ENCODE peak calls at places on chromosomes 2 and 18, in five cellular contexts. One of them, this sample, is unnamed. For H3K4me1, the result is how much of the 10 kb centered on the place peaks cover.

GRCh38 chr2:105864262-105864661 is 119.5 kb downstream of the NCK2 start:
- DNase-seq in HCT116: no peak
- DNase-seq in GM12878: no peak
- DNase-seq in stomach: no peak
- DNase-seq in esophagus muscularis mucosa: no peak
- DNase-seq in this sample: no peak

GRCh38 chr2:25981596-25982272 is 563 bp downstream of the KIF3C start:
- DNase-seq in HCT116: no peak
- DNase-seq in GM12878: no peak
- DNase-seq in stomach: no peak
- DNase-seq in esophagus muscularis mucosa: no peak
- DNase-seq in this sample: no peak

GRCh38 chr2:215238485-215239098 is 73.3 kb upstream of the ATIC start:
- DNase-seq in HCT116: no peak
- DNase-seq in GM12878: no peak
- DNase-seq in stomach: no peak
- DNase-seq in esophagus muscularis mucosa: no peak
- DNase-seq in this sample: no peak

GRCh38 chr2:158730621-158730905 is 64.6 kb upstream of the DAPL1 start:
- DNase-seq in HCT116: no peak
- DNase-seq in GM12878: no peak
- DNase-seq in stomach: no peak
- DNase-seq in esophagus muscularis mucosa: no peak
- DNase-seq in this sample: no peak

GRCh38 chr2:3639015-3639630 is 18.9 kb upstream of the ALLC start:
- DNase-seq in HCT116: no peak
- DNase-seq in GM12878: no peak
- DNase-seq in stomach: peak
- DNase-seq in esophagus muscularis mucosa: no peak
- DNase-seq in this sample: no peak

GRCh38 chr18:12838178-12838634 is 45.8 kb downstream of the PTPN2 start:
- DNase-seq in HCT116: no peak
- DNase-seq in GM12878: peak
- DNase-seq in stomach: peak
- DNase-seq in esophagus muscularis mucosa: no peak
- DNase-seq in this sample: peak

GRCh38 chr18:74291771-74292540 is at the start of gene CYB5A:
- DNase-seq in HCT116: peak
- DNase-seq in GM12878: peak
- DNase-seq in stomach: peak
- DNase-seq in esophagus muscularis mucosa: peak
- DNase-seq in this sample: peak

GRCh38 chr2:136212426-136213378 is 94.8 kb upstream of the CXCR4 start:
- DNase-seq in HCT116: no peak
- DNase-seq in GM12878: peak
- DNase-seq in stomach: no peak
- DNase-seq in esophagus muscularis mucosa: peak
- DNase-seq in this sample: no peak

GRCh38 chr2:239376942-239377531 is 23.8 kb downstream of the HDAC4 start:
- DNase-seq in HCT116: no peak
- DNase-seq in GM12878: no peak
- DNase-seq in stomach: no peak
- DNase-seq in esophagus muscularis mucosa: no peak
- DNase-seq in this sample: peak

GRCh38 chr18:60446821-60447220 is 74.2 kb upstream of the MC4R start:
- DNase-seq in HCT116: no peak
- DNase-seq in GM12878: no peak
- DNase-seq in stomach: no peak
- DNase-seq in esophagus muscularis mucosa: no peak
- DNase-seq in this sample: no peak

GRCh38 chr2:239696559-239697207 is 295.9 kb upstream of the HDAC4 start:
- DNase-seq in HCT116: no peak
- DNase-seq in GM12878: no peak
- DNase-seq in stomach: no peak
- DNase-seq in esophagus muscularis mucosa: peak
- DNase-seq in this sample: no peak

GRCh38 chr2:170911314-170911889 is 17.7 kb upstream of the GORASP2 start:
- DNase-seq in HCT116: no peak
- DNase-seq in GM12878: no peak
- DNase-seq in stomach: no peak
- DNase-seq in esophagus muscularis mucosa: no peak
- DNase-seq in this sample: no peak
- TF ChIP-seq POLR2A in HCT116: no peak
- TF ChIP-seq POLR2A in GM12878: no peak
- TF ChIP-seq POLR2A in stomach: no peak
- TF ChIP-seq POLR2A in esophagus muscularis mucosa: no peak
- TF ChIP-seq POLR2A in this sample: no peak

GRCh38 chr2:152468832-152469692 is 134.1 kb downstream of the FMNL2 start:
- DNase-seq in HCT116: no peak
- DNase-seq in GM12878: peak
- DNase-seq in stomach: no peak
- DNase-seq in esophagus muscularis mucosa: peak
- DNase-seq in this sample: no peak
- H3K4me1 ChIP-seq in HCT116: under half
- H3K4me1 ChIP-seq in GM12878: under half
- H3K4me1 ChIP-seq in stomach: half or more
- H3K4me1 ChIP-seq in esophagus muscularis mucosa: half or more
- H3K4me1 ChIP-seq in this sample: under half

GRCh38 chr2:36562973-36563532 is 34.9 kb downstream of the FEZ2 start:
- DNase-seq in HCT116: no peak
- DNase-seq in GM12878: no peak
- DNase-seq in stomach: no peak
- DNase-seq in esophagus muscularis mucosa: no peak
- DNase-seq in this sample: no peak
- H3K4me3 ChIP-seq in HCT116: no peak
- H3K4me3 ChIP-seq in GM12878: no peak
- H3K4me3 ChIP-seq in stomach: no peak
- H3K4me3 ChIP-seq in esophagus muscularis mucosa: no peak
- H3K4me3 ChIP-seq in this sample: no peak

DNA sequence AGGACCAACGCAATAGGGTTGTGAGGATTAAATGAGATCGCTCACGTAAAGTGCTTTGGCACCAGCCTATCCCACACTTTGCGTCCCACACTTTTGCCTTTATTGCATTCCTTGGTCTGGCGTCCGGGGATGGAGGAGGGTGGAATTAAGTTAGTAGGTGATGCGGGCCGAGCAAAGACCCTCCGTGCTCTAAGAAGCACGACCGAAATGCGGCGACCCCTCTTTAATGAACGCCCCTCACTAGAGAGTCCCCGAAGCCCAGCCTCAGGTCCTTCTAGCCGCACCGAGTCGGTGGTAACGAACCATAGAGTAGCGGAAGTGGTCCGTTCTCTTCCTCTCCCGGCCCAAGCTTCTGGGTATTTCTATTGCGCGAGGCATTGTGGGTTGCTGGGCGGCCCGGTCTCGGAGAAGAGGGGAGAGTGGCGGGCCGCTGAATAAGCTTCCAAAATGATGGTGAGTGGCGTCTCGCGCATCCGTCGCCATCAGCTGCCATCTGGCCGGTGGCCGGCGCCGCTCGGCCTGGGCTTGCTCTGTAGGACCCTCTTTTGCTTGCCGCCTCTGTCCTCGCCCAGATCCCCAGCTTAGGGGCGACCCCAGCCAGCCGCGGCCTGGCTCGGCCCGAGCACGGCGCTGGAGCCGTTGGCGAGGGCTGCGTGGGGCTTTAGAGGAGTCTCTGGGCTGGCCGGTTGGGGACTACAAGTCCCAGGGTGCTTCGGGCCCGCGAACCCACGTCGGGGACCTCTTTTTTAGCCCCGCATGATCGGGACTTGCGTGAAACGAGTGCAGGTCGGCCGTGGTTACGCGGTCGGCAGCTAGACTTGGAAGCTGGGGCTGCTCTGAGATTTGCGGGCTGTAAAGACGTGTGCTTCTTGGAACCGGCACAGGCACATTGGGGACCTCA is at the start of gene CCT7:
- DNase-seq in HCT116: peak
- DNase-seq in GM12878: peak
- DNase-seq in stomach: peak
- DNase-seq in esophagus muscularis mucosa: peak
- DNase-seq in this sample: peak
- TF ChIP-seq POLR2A in HCT116: peak
- TF ChIP-seq POLR2A in GM12878: peak
- TF ChIP-seq POLR2A in stomach: no peak
- TF ChIP-seq POLR2A in esophagus muscularis mucosa: peak
- TF ChIP-seq POLR2A in this sample: peak

GRCh38 chr2:184814428-184814827 is 216.1 kb downstream of the ZNF804A start:
- DNase-seq in HCT116: no peak
- DNase-seq in GM12878: no peak
- DNase-seq in stomach: no peak
- DNase-seq in esophagus muscularis mucosa: no peak
- DNase-seq in this sample: no peak
- H3K4me1 ChIP-seq in HCT116: under half
- H3K4me1 ChIP-seq in GM12878: under half
- H3K4me1 ChIP-seq in stomach: under half
- H3K4me1 ChIP-seq in esophagus muscularis mucosa: under half
- H3K4me1 ChIP-seq in this sample: under half

This sample was measured in Peyer's patch.